ENCODE peak calls at places on chromosomes 1 and 21, in seven cellular contexts. One of them, this sample, is unnamed.

GRCh38 chr21:29634410-29634809 is 305.4 kb downstream of the GRIK1 start:
- DNase-seq in stomach: no peak
- DNase-seq in ovary: no peak
- DNase-seq in transverse colon: no peak
- DNase-seq in esophagus muscularis mucosa: no peak
- DNase-seq in H1: no peak
- DNase-seq in A549: no peak
- DNase-seq in this sample: no peak

GRCh38 chr1:212127219-212127618 is 91.7 kb downstream of the DTL start:
- DNase-seq in transverse colon: no peak
- DNase-seq in ovary: no peak
- DNase-seq in A549: no peak
- DNase-seq in esophagus muscularis mucosa: no peak
- DNase-seq in stomach: no peak
- DNase-seq in H1: peak
- DNase-seq in this sample: no peak

GRCh38 chr21:39660596-39660995 is 47.9 kb downstream of the B3GALT5 start:
- DNase-seq in H1: no peak
- DNase-seq in transverse colon: peak
- DNase-seq in A549: peak
- DNase-seq in esophagus muscularis mucosa: no peak
- DNase-seq in ovary: no peak
- DNase-seq in stomach: no peak
- DNase-seq in this sample: peak

GRCh38 chr1:150881331-150882070 is 5.1 kb upstream of the ARNT start:
- DNase-seq in A549: peak
- DNase-seq in transverse colon: no peak
- DNase-seq in ovary: no peak
- DNase-seq in stomach: no peak
- DNase-seq in H1: no peak
- DNase-seq in esophagus muscularis mucosa: no peak
- DNase-seq in this sample: no peak

GRCh38 chr1:228830954-228831481 is 95.7 kb downstream of the RHOU start:
- DNase-seq in H1: no peak
- DNase-seq in transverse colon: no peak
- DNase-seq in esophagus muscularis mucosa: no peak
- DNase-seq in stomach: no peak
- DNase-seq in ovary: no peak
- DNase-seq in A549: no peak
- DNase-seq in this sample: no peak

GRCh38 chr1:240031009-240031408 is 60.7 kb upstream of the FMN2 start:
- DNase-seq in ovary: no peak
- DNase-seq in H1: no peak
- DNase-seq in esophagus muscularis mucosa: no peak
- DNase-seq in transverse colon: no peak
- DNase-seq in stomach: no peak
- DNase-seq in A549: peak
- DNase-seq in this sample: no peak

GRCh38 chr21:32256873-32257620 is 21.8 kb downstream of the MIS18A start:
- DNase-seq in H1: no peak
- DNase-seq in ovary: peak
- DNase-seq in esophagus muscularis mucosa: no peak
- DNase-seq in stomach: peak
- DNase-seq in transverse colon: peak
- DNase-seq in A549: peak
- DNase-seq in this sample: peak

GRCh38 chr1:52674497-52675384 is 23.4 kb downstream of the COA7 start:
- DNase-seq in ovary: no peak
- DNase-seq in A549: no peak
- DNase-seq in stomach: no peak
- DNase-seq in transverse colon: no peak
- DNase-seq in esophagus muscularis mucosa: no peak
- DNase-seq in H1: no peak
- DNase-seq in this sample: no peak

GRCh38 chr1:96772972-96773371 is 51.4 kb downstream of the PTBP2 start:
- DNase-seq in transverse colon: no peak
- DNase-seq in H1: no peak
- DNase-seq in ovary: no peak
- DNase-seq in A549: no peak
- DNase-seq in esophagus muscularis mucosa: no peak
- DNase-seq in stomach: no peak
- DNase-seq in this sample: no peak

GRCh38 chr1:113147073-113147625 is 74.2 kb downstream of the LRIG2 start:
- DNase-seq in stomach: no peak
- DNase-seq in A549: no peak
- DNase-seq in H1: no peak
- DNase-seq in ovary: no peak
- DNase-seq in esophagus muscularis mucosa: no peak
- DNase-seq in transverse colon: no peak
- DNase-seq in this sample: no peak

GRCh38 chr21:29077651-29078090 is 4.2 kb upstream of the CCT8 start:
- DNase-seq in stomach: no peak
- DNase-seq in esophagus muscularis mucosa: no peak
- DNase-seq in transverse colon: no peak
- DNase-seq in H1: no peak
- DNase-seq in ovary: no peak
- DNase-seq in A549: peak
- DNase-seq in this sample: no peak

GRCh38 chr21:14403681-14404318 is 20.9 kb upstream of the HSPA13 start:
- DNase-seq in esophagus muscularis mucosa: no peak
- DNase-seq in ovary: no peak
- DNase-seq in H1: no peak
- DNase-seq in transverse colon: no peak
- DNase-seq in A549: peak
- DNase-seq in stomach: no peak
- DNase-seq in this sample: no peak

GRCh38 chr1:248834343-248834940 is 3.6 kb upstream of the ZNF672 start:
- DNase-seq in A549: no peak
- DNase-seq in transverse colon: no peak
- DNase-seq in stomach: no peak
- DNase-seq in esophagus muscularis mucosa: no peak
- DNase-seq in ovary: no peak
- DNase-seq in H1: no peak
- DNase-seq in this sample: no peak

GRCh38 chr1:235908742-235909520 is 42.2 kb upstream of the LYST start:
- DNase-seq in H1: no peak
- DNase-seq in stomach: no peak
- DNase-seq in esophagus muscularis mucosa: no peak
- DNase-seq in transverse colon: no peak
- DNase-seq in A549: peak
- DNase-seq in ovary: no peak
- DNase-seq in this sample: no peak

GRCh38 chr1:228185641-228185965 is 20.0 kb downstream of the IBA57 start:
- DNase-seq in stomach: no peak
- DNase-seq in ovary: no peak
- DNase-seq in A549: no peak
- DNase-seq in transverse colon: no peak
- DNase-seq in esophagus muscularis mucosa: no peak
- DNase-seq in H1: no peak
- DNase-seq in this sample: no peak

GRCh38 chr1:160251006-160251405 is 11.3 kb downstream of the DCAF8 start:
- DNase-seq in transverse colon: no peak
- DNase-seq in H1: no peak
- DNase-seq in ovary: no peak
- DNase-seq in A549: no peak
- DNase-seq in stomach: no peak
- DNase-seq in esophagus muscularis mucosa: no peak
- DNase-seq in this sample: no peak

DNA sequence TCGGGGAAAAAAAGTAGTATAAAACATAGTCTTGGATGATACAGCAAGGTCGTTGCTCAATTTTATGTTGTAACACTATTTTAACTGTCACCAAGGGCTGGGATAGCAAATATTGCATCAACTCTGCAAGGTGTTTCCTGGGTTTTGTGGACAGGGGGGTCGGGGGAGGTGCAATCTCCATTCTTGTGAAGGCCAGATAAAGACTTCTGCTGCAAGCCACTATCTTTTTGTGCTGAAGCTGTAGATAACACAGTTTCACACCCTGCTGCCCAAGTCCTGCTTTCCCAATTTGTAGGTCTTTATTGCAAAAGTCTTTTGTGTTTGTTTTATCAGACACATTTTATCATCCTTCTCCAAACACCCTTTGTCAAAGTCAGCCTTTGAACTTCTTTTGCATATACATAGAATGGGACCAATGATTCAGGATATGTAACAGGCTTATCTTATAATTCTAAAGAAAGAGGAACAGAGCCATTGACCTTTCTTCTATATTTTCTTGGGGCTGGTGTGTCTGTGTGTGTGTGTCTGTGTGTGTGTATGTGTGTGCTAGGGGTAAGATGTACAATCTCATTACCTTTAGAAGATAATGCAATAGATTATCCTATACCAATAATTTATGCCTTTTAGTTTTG is 140.6 kb downstream of the RUNX1 start:
- DNase-seq in transverse colon: no peak
- DNase-seq in A549: peak
- DNase-seq in esophagus muscularis mucosa: no peak
- DNase-seq in ovary: no peak
- DNase-seq in stomach: no peak
- DNase-seq in H1: no peak
- DNase-seq in this sample: peak
- TF ChIP-seq EP300 in transverse colon: no peak
- TF ChIP-seq EP300 in A549: peak
- TF ChIP-seq EP300 in esophagus muscularis mucosa: no peak
- TF ChIP-seq EP300 in ovary: no peak
- TF ChIP-seq EP300 in stomach: no peak
- TF ChIP-seq EP300 in H1: no peak
- TF ChIP-seq EP300 in this sample: no peak

DNA sequence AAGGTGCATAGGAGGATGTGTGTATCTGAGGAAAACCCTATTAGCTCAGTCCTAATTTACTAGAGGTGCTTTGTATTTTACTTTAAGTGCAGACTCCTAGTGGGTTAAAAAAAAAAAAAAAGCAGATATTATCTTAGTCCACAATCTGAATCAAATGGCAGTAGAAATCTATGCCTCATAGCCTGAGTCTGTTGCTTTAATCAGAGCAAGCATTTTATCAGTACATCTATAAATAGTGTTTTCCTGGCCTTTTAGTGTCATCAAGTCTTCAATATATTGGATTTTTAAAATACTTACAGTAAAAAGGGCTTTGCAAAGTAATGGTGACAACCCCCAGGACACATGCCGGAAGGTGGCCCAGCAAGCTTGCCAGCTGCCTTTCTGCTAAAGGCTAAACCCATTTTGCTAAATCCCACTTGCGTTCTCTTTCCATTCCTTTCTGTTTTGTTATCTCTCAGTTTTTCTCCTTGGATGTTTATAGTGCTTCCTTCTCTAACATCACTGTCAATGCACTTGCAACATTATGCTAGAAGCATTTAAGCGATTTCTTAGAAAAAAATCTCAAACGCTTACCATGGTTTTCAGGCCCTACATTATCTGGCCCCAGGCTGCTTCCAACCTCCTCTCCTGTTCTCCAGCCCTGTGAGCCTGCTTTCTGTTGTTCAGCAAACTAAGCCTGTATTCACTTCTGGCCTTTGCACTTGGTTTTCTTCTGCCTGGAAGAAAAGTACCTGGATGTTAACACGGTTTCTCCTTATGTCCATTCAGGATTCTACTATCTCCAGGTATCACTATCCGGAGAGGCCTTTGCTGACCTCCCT is 206.3 kb downstream of the PDE4B start:
- DNase-seq in esophagus muscularis mucosa: no peak
- DNase-seq in A549: no peak
- DNase-seq in ovary: no peak
- DNase-seq in stomach: no peak
- DNase-seq in H1: no peak
- DNase-seq in transverse colon: no peak
- DNase-seq in this sample: no peak
- TF ChIP-seq EP300 in esophagus muscularis mucosa: no peak
- TF ChIP-seq EP300 in A549: no peak
- TF ChIP-seq EP300 in ovary: no peak
- TF ChIP-seq EP300 in stomach: no peak
- TF ChIP-seq EP300 in H1: no peak
- TF ChIP-seq EP300 in transverse colon: no peak
- TF ChIP-seq EP300 in this sample: no peak

GRCh38 chr1:213486488-213486887 is 435.4 kb downstream of the RPS6KC1 start:
- DNase-seq in stomach: no peak
- DNase-seq in transverse colon: no peak
- DNase-seq in A549: no peak
- DNase-seq in H1: no peak
- DNase-seq in esophagus muscularis mucosa: peak
- DNase-seq in ovary: no peak
- DNase-seq in this sample: no peak

GRCh38 chr1:213491468-213491867 is 440.4 kb downstream of the RPS6KC1 start:
- DNase-seq in transverse colon: peak
- DNase-seq in stomach: no peak
- DNase-seq in ovary: no peak
- DNase-seq in H1: no peak
- DNase-seq in A549: no peak
- DNase-seq in esophagus muscularis mucosa: no peak
- DNase-seq in this sample: no peak

GRCh38 chr1:213492161-213493041 is 441.4 kb downstream of the RPS6KC1 start:
- DNase-seq in esophagus muscularis mucosa: peak
- DNase-seq in stomach: no peak
- DNase-seq in ovary: no peak
- DNase-seq in transverse colon: no peak
- DNase-seq in A549: no peak
- DNase-seq in H1: no peak
- DNase-seq in this sample: no peak
- TF ChIP-seq EP300 in esophagus muscularis mucosa: no peak
- TF ChIP-seq EP300 in stomach: no peak
- TF ChIP-seq EP300 in ovary: no peak
- TF ChIP-seq EP300 in transverse colon: no peak
- TF ChIP-seq EP300 in A549: no peak
- TF ChIP-seq EP300 in H1: no peak
- TF ChIP-seq EP300 in this sample: no peak

GRCh38 chr1:207826557-207827487 is 75.0 kb downstream of the CD46 start:
- DNase-seq in H1: no peak
- DNase-seq in A549: peak
- DNase-seq in stomach: peak
- DNase-seq in transverse colon: peak
- DNase-seq in ovary: peak
- DNase-seq in esophagus muscularis mucosa: no peak
- DNase-seq in this sample: peak

GRCh38 chr1:207828046-207828445 is 76.2 kb downstream of the CD46 start:
- DNase-seq in transverse colon: no peak
- DNase-seq in ovary: no peak
- DNase-seq in H1: no peak
- DNase-seq in A549: no peak
- DNase-seq in esophagus muscularis mucosa: no peak
- DNase-seq in stomach: no peak
- DNase-seq in this sample: peak

GRCh38 chr1:207825719-207826556 is 74.1 kb downstream of the CD46 start:
- DNase-seq in transverse colon: peak
- DNase-seq in esophagus muscularis mucosa: no peak
- DNase-seq in ovary: no peak
- DNase-seq in A549: peak
- DNase-seq in stomach: peak
- DNase-seq in H1: no peak
- DNase-seq in this sample: peak

GRCh38 chr1:207828485-207829158 is 76.8 kb downstream of the CD46 start:
- DNase-seq in H1: peak
- DNase-seq in ovary: peak
- DNase-seq in transverse colon: peak
- DNase-seq in A549: peak
- DNase-seq in esophagus muscularis mucosa: no peak
- DNase-seq in stomach: peak
- DNase-seq in this sample: peak

DNA sequence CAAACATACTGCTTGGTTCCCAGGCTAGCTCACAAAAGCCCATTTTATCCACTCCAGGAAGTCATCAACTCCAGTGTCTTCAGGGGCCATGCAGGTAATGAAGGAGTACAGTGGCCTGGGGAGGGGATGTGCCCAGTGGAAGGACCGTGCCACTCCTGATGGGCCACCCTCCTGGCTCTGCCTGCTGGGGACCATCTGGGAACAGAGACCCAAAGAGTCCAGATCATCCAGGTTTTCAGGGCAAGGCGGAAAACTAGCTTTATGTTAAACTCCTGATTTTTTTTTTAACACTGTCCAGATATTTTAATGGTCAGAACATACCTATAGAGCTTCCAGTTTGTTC is 75.6 kb downstream of the CD46 start:
- DNase-seq in ovary: no peak
- DNase-seq in H1: no peak
- DNase-seq in A549: no peak
- DNase-seq in stomach: no peak
- DNase-seq in esophagus muscularis mucosa: no peak
- DNase-seq in transverse colon: no peak
- DNase-seq in this sample: peak
- TF ChIP-seq EP300 in ovary: no peak
- TF ChIP-seq EP300 in H1: no peak
- TF ChIP-seq EP300 in A549: no peak
- TF ChIP-seq EP300 in stomach: no peak
- TF ChIP-seq EP300 in esophagus muscularis mucosa: no peak
- TF ChIP-seq EP300 in transverse colon: no peak
- TF ChIP-seq EP300 in this sample: no peak